ENCODE peak calls at places on chromosome 7, in eight cellular contexts. Z is activated CD8-positive, alpha-beta memory T cell treated with anti-CD3 and anti-CD28 coated beads, Interleukin-2, amount 50 U/mL, for 48 hours; H is activated effector memory CD4-positive, alpha-beta T cell treated with anti-CD3 and anti-CD28 coated beads, Interleukin-2, amount 50 U/mL, for 16 hours; J is GM10248; G is GM23248; Q is T-helper 2 cell treated with Interferon-gamma antibody and Interleukin-4, amounts not matched to agents 5 μg/mL and 100 μg/mL, for 36 hours; X is T-helper 1 cell; T is fibroblast of pulmonary artery. O is an unnamed sample.

GRCh38 chr7:42691030-42691639 is 220.7 kb downstream of the C7orf25 start:
- DNase-seq in Z (no peak), H (no peak), J (no peak), G (peak), Q (no peak), X (no peak), T (peak), O (no peak)

GRCh38 chr7:4128161-4128560 is 553.9 kb upstream of the FOXK1 start:
- DNase-seq in Z (no peak), H (no peak), J (no peak), G (no peak), Q (no peak), X (no peak), T (no peak), O (no peak)

GRCh38 chr7:12315049-12315448 is 88.6 kb downstream of the VWDE start:
- DNase-seq in Z (no peak), H (no peak), J (no peak), G (no peak), Q (no peak), X (no peak), T (no peak), O (no peak)

GRCh38 chr7:46975493-46975892 is 606.4 kb downstream of the TNS3 start:
- DNase-seq in Z (no peak), H (no peak), J (no peak), G (no peak), Q (no peak), X (no peak), T (no peak), O (no peak)

GRCh38 chr7:41977165-41977651 is 259.8 kb downstream of the GLI3 start:
- DNase-seq in Z (no peak), H (no peak), J (no peak), G (peak), Q (no peak), X (no peak), T (peak), O (no peak)

GRCh38 chr7:1857487-1858425 is 187.7 kb downstream of the ELFN1 start:
- DNase-seq in Z (no peak), H (peak), J (no peak), G (no peak), Q (no peak), X (no peak), T (no peak), O (no peak)

GRCh38 chr7:131600578-131600977 is 44.1 kb upstream of the PODXL start:
- DNase-seq in Z (no peak), H (no peak), J (no peak), G (peak), Q (no peak), X (no peak), T (peak), O (no peak)

GRCh38 chr7:98404840-98405239 is 4.0 kb upstream of the BAIAP2L1 start:
- DNase-seq in Z (no peak), H (no peak), J (no peak), G (no peak), Q (no peak), X (no peak), T (no peak), O (no peak)

GRCh38 chr7:73433924-73434700 is 534 bp downstream of the FZD9 start:
- DNase-seq in Z (peak), H (no peak), J (no peak), G (no peak), Q (peak), X (no peak), T (no peak), O (no peak)

GRCh38 chr7:158468225-158468624 is 119.4 kb downstream of the PTPRN2 start:
- DNase-seq in Z (no peak), H (no peak), J (no peak), G (no peak), Q (no peak), X (no peak), T (no peak), O (no peak)

GRCh38 chr7:23205861-23206510 is 24.1 kb downstream of the NUP42 start:
- DNase-seq in Z (no peak), H (no peak), J (no peak), G (no peak), Q (no peak), X (no peak), T (peak), O (peak)

GRCh38 chr7:122136033-122136432 is 8.0 kb downstream of the AASS start:
- DNase-seq in Z (no peak), H (no peak), J (no peak), G (peak), Q (no peak), X (no peak), T (no peak), O (no peak)

GRCh38 chr7:107968449-107968848 is 34.5 kb downstream of the LAMB1 start:
- DNase-seq in Z (no peak), H (no peak), J (no peak), G (no peak), Q (no peak), X (no peak), T (no peak), O (no peak)

GRCh38 chr7:100363098-100363497 is 5.2 kb downstream of the PILRB start:
- DNase-seq in Z (no peak), H (no peak), J (no peak), G (no peak), Q (no peak), X (no peak), T (no peak), O (no peak)

GRCh38 chr7:32774411-32774970 is 117.1 kb downstream of the KBTBD2 start:
- DNase-seq in Z (no peak), H (no peak), J (no peak), G (peak), Q (no peak), X (no peak), T (no peak), O (no peak)

GRCh38 chr7:17105701-17106100 is 192.8 kb upstream of the AHR start:
- DNase-seq in Z (no peak), H (no peak), J (no peak), G (peak), Q (no peak), X (no peak), T (peak), O (no peak)

GRCh38 chr7:43038229-43038628 is 74.2 kb upstream of the HECW1 start:
- DNase-seq in Z (no peak), H (no peak), J (no peak), G (peak), Q (no peak), X (no peak), T (peak), O (no peak)

GRCh38 chr7:135213831-135214230 is 2.5 kb upstream of the WDR91 start:
- DNase-seq in Z (no peak), H (no peak), J (no peak), G (no peak), Q (no peak), X (no peak), T (no peak), O (no peak)